ENCODE peak calls at places on chromosomes 16 and 17, in nine cellular contexts. One of them, this sample, is unnamed.

GRCh38 chr17:7132511-7133094 is 18.0 kb upstream of the ASGR2 start:
- DNase-seq in ovary: no peak
- DNase-seq in stomach: no peak
- DNase-seq in tibial nerve: no peak
- DNase-seq in A549: no peak
- DNase-seq in K562: no peak
- DNase-seq in transverse colon: peak; percentile 27
- DNase-seq in sigmoid colon: no peak
- DNase-seq in HepG2: peak; percentile 61
- DNase-seq in this sample: no peak

GRCh38 chr16:15434079-15434424 is 336 bp upstream of the BMERB1 start:
- DNase-seq in ovary: no peak
- DNase-seq in stomach: no peak
- DNase-seq in tibial nerve: no peak
- DNase-seq in A549: no peak
- DNase-seq in K562: no peak
- DNase-seq in transverse colon: no peak
- DNase-seq in sigmoid colon: no peak
- DNase-seq in HepG2: no peak
- DNase-seq in this sample: no peak

GRCh38 chr16:7246578-7246977 is 86.1 kb upstream of the RBFOX1 start:
- DNase-seq in ovary: no peak
- DNase-seq in stomach: no peak
- DNase-seq in tibial nerve: no peak
- DNase-seq in A549: no peak
- DNase-seq in K562: peak; percentile 8
- DNase-seq in transverse colon: no peak
- DNase-seq in sigmoid colon: no peak
- DNase-seq in HepG2: no peak
- DNase-seq in this sample: no peak

GRCh38 chr16:82884320-82884898 is 257.6 kb downstream of the CDH13 start:
- DNase-seq in ovary: no peak
- DNase-seq in stomach: no peak
- DNase-seq in tibial nerve: no peak
- DNase-seq in A549: no peak
- DNase-seq in K562: no peak
- DNase-seq in transverse colon: no peak
- DNase-seq in sigmoid colon: no peak
- DNase-seq in HepG2: no peak
- DNase-seq in this sample: no peak

GRCh38 chr17:44467108-44467507 is 36.1 kb downstream of the GPATCH8 start:
- DNase-seq in ovary: no peak
- DNase-seq in stomach: no peak
- DNase-seq in tibial nerve: no peak
- DNase-seq in A549: no peak
- DNase-seq in K562: no peak
- DNase-seq in transverse colon: no peak
- DNase-seq in sigmoid colon: no peak
- DNase-seq in HepG2: no peak
- DNase-seq in this sample: no peak

GRCh38 chr16:66547101-66547989 is 2.6 kb downstream of the TK2 start:
- DNase-seq in ovary: no peak
- DNase-seq in stomach: no peak
- DNase-seq in tibial nerve: no peak
- DNase-seq in A549: no peak
- DNase-seq in K562: no peak
- DNase-seq in transverse colon: no peak
- DNase-seq in sigmoid colon: no peak
- DNase-seq in HepG2: no peak
- DNase-seq in this sample: no peak

GRCh38 chr16:81094771-81095251 is 1.4 kb downstream of the GCSH start:
- DNase-seq in ovary: peak; percentile 38
- DNase-seq in stomach: no peak
- DNase-seq in tibial nerve: no peak
- DNase-seq in A549: no peak
- DNase-seq in K562: no peak
- DNase-seq in transverse colon: no peak
- DNase-seq in sigmoid colon: no peak
- DNase-seq in HepG2: no peak
- DNase-seq in this sample: no peak

GRCh38 chr16:526181-527014 is 1.1 kb upstream of the CAPN15 start:
- DNase-seq in ovary: peak; percentile 77
- DNase-seq in stomach: peak; percentile 69
- DNase-seq in tibial nerve: no peak
- DNase-seq in A549: no peak
- DNase-seq in K562: no peak
- DNase-seq in transverse colon: peak; percentile 43
- DNase-seq in sigmoid colon: peak; percentile 77
- DNase-seq in HepG2: no peak
- DNase-seq in this sample: peak; percentile 46

GRCh38 chr17:64378890-64379354 is 11.7 kb downstream of the PECAM1 start:
- DNase-seq in ovary: no peak
- DNase-seq in stomach: peak; percentile 32
- DNase-seq in tibial nerve: no peak
- DNase-seq in A549: no peak
- DNase-seq in K562: no peak
- DNase-seq in transverse colon: peak; percentile 55
- DNase-seq in sigmoid colon: no peak
- DNase-seq in HepG2: peak; percentile 35
- DNase-seq in this sample: no peak
- H3K4me3 ChIP-seq in ovary: no peak overlapping the region
- H3K4me3 ChIP-seq in stomach: no peak overlapping the region
- H3K4me3 ChIP-seq in tibial nerve: no peak overlapping the region
- H3K4me3 ChIP-seq in A549: no peak overlapping the region
- H3K4me3 ChIP-seq in K562: no peak overlapping the region
- H3K4me3 ChIP-seq in transverse colon: no peak overlapping the region
- H3K4me3 ChIP-seq in sigmoid colon: no peak overlapping the region
- H3K4me3 ChIP-seq in HepG2: no peak overlapping the region
- H3K4me3 ChIP-seq in this sample: no peak overlapping the region

GRCh38 chr16:2471016-2471652 is at the start of gene NTN3:
- DNase-seq in ovary: peak; percentile 43
- DNase-seq in stomach: no peak
- DNase-seq in tibial nerve: no peak
- DNase-seq in A549: no peak
- DNase-seq in K562: peak; percentile 85
- DNase-seq in transverse colon: no peak
- DNase-seq in sigmoid colon: no peak
- DNase-seq in HepG2: no peak
- DNase-seq in this sample: peak; percentile 88

GRCh38 chr16:2470234-2470601 is 879 bp upstream of the NTN3 start:
- DNase-seq in ovary: no peak
- DNase-seq in stomach: no peak
- DNase-seq in tibial nerve: no peak
- DNase-seq in A549: no peak
- DNase-seq in K562: no peak
- DNase-seq in transverse colon: no peak
- DNase-seq in sigmoid colon: no peak
- DNase-seq in HepG2: no peak
- DNase-seq in this sample: no peak

GRCh38 chr16:2469399-2470233 is 1.5 kb upstream of the NTN3 start:
- DNase-seq in ovary: no peak
- DNase-seq in stomach: no peak
- DNase-seq in tibial nerve: no peak
- DNase-seq in A549: peak; percentile 32
- DNase-seq in K562: no peak
- DNase-seq in transverse colon: no peak
- DNase-seq in sigmoid colon: no peak
- DNase-seq in HepG2: no peak
- DNase-seq in this sample: no peak

GRCh38 chr16:2471653-2472487 is 773 bp downstream of the NTN3 start:
- DNase-seq in ovary: peak; percentile 38
- DNase-seq in stomach: no peak
- DNase-seq in tibial nerve: no peak
- DNase-seq in A549: no peak
- DNase-seq in K562: no peak
- DNase-seq in transverse colon: no peak
- DNase-seq in sigmoid colon: no peak
- DNase-seq in HepG2: no peak
- DNase-seq in this sample: no peak

DNA sequence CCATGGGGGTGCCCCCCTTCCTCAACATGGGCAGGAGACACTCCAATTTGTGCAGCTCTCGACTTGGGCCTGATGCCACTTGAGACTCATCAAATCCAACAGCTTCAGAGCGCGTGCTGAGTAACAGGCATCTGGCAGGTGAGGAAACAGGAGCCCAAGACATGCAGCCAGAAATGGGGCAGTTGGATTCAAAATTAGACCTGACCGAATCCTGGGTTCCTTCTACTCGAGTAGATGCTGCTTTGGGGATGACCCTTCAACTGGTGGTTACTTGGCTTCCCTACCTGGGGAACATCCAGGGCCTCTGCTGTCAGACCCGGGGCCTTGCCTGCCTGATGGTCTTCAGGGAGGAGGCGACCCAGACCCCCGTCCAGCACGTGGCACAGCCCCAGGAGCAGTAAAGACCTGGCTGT is 488 bp upstream of the NTN3 start:
- DNase-seq in ovary: no peak
- DNase-seq in stomach: no peak
- DNase-seq in tibial nerve: no peak
- DNase-seq in A549: no peak
- DNase-seq in K562: no peak
- DNase-seq in transverse colon: no peak
- DNase-seq in sigmoid colon: no peak
- DNase-seq in HepG2: no peak
- DNase-seq in this sample: no peak
- H3K27ac ChIP-seq in ovary: no peak overlapping the region
- H3K27ac ChIP-seq in stomach: no peak overlapping the region
- H3K27ac ChIP-seq in tibial nerve: no peak overlapping the region
- H3K27ac ChIP-seq in A549: no peak overlapping the region
- H3K27ac ChIP-seq in K562: no peak overlapping the region
- H3K27ac ChIP-seq in transverse colon: no peak overlapping the region
- H3K27ac ChIP-seq in sigmoid colon: no peak overlapping the region
- H3K27ac ChIP-seq in HepG2: no peak overlapping the region
- H3K27ac ChIP-seq in this sample: no peak overlapping the region

DNA sequence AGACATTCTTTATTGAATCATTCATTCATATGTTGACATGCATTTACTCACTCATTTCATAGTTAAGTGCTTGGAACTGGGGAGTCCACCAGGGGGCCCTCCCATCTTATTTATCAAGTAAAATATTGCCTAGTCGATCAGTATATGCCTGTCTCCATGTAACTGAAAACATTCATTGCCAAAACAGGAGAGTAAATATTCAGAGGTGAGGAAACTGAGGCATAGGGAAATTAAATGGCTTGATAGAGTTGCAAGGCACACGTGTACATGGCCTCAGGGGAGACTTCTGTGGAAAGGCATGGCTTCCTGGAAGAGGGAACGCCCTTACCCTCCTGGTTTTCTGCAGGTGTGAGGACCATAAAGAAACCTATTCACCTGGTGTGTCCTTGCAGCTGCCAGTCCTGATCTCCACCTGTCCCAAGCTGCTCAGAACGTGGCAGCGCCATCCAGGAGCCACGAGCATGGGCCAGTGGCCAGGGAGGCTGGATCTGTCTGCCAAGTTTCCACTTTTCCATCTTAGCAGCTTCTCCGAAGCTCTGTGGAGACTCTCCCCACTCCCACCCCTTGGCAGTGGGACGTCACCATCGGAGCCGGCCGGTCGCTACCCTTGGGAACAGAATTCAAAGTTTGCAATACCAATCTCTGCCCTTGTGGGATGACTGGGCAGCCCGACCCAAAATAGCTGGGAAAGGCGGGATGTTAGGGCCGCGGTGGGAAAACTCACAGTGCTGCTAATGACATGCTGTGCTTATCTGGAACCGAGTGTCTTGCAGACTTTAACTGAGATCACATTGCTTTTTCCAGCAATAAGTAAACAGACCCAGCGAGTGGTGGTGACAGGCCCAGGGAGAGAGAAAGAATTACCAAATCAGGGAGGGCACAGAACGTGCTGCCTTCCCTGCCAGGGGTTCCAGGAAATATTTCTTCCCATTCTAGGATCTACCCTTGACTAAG is 4.1 kb upstream of the C1QTNF1 start:
- DNase-seq in ovary: peak; percentile 72
- DNase-seq in stomach: peak; percentile 71
- DNase-seq in tibial nerve: peak; percentile 66
- DNase-seq in A549: peak; percentile 71
- DNase-seq in K562: peak; percentile 50
- DNase-seq in transverse colon: peak; percentile 69
- DNase-seq in sigmoid colon: peak; percentile 85
- DNase-seq in HepG2: peak; percentile 79
- DNase-seq in this sample: peak; percentile 66
- TF ChIP-seq EP300 in ovary: peak; percentile 68
- TF ChIP-seq EP300 in stomach: peak; percentile 62
- TF ChIP-seq EP300 in tibial nerve: peak; percentile 75
- TF ChIP-seq EP300 in A549: no peak
- TF ChIP-seq EP300 in K562: peak; percentile 16
- TF ChIP-seq EP300 in transverse colon: peak; percentile 35
- TF ChIP-seq EP300 in sigmoid colon: peak; percentile 62
- TF ChIP-seq EP300 in HepG2: no peak
- TF ChIP-seq EP300 in this sample: peak; percentile 86

GRCh38 chr17:79937435-79937870 is 98.2 kb upstream of the CBX4 start:
- DNase-seq in ovary: peak; percentile 45
- DNase-seq in stomach: no peak
- DNase-seq in tibial nerve: no peak
- DNase-seq in A549: no peak
- DNase-seq in K562: no peak
- DNase-seq in transverse colon: no peak
- DNase-seq in sigmoid colon: no peak
- DNase-seq in HepG2: no peak
- DNase-seq in this sample: no peak

GRCh38 chr17:79937981-79938695 is 97.5 kb downstream of the TBC1D16 start:
- DNase-seq in ovary: peak; percentile 75
- DNase-seq in stomach: no peak
- DNase-seq in tibial nerve: no peak
- DNase-seq in A549: no peak
- DNase-seq in K562: no peak
- DNase-seq in transverse colon: no peak
- DNase-seq in sigmoid colon: no peak
- DNase-seq in HepG2: no peak
- DNase-seq in this sample: peak; percentile 65

GRCh38 chr17:79935845-79936470 is 96.7 kb upstream of the CBX4 start:
- DNase-seq in ovary: no peak
- DNase-seq in stomach: no peak
- DNase-seq in tibial nerve: no peak
- DNase-seq in A549: no peak
- DNase-seq in K562: no peak
- DNase-seq in transverse colon: no peak
- DNase-seq in sigmoid colon: no peak
- DNase-seq in HepG2: no peak
- DNase-seq in this sample: peak; percentile 49

GRCh38 chr17:79935197-79935844 is 96.1 kb upstream of the CBX4 start:
- DNase-seq in ovary: no peak
- DNase-seq in stomach: no peak
- DNase-seq in tibial nerve: no peak
- DNase-seq in A549: no peak
- DNase-seq in K562: peak; percentile 38
- DNase-seq in transverse colon: no peak
- DNase-seq in sigmoid colon: no peak
- DNase-seq in HepG2: no peak
- DNase-seq in this sample: no peak

DNA sequence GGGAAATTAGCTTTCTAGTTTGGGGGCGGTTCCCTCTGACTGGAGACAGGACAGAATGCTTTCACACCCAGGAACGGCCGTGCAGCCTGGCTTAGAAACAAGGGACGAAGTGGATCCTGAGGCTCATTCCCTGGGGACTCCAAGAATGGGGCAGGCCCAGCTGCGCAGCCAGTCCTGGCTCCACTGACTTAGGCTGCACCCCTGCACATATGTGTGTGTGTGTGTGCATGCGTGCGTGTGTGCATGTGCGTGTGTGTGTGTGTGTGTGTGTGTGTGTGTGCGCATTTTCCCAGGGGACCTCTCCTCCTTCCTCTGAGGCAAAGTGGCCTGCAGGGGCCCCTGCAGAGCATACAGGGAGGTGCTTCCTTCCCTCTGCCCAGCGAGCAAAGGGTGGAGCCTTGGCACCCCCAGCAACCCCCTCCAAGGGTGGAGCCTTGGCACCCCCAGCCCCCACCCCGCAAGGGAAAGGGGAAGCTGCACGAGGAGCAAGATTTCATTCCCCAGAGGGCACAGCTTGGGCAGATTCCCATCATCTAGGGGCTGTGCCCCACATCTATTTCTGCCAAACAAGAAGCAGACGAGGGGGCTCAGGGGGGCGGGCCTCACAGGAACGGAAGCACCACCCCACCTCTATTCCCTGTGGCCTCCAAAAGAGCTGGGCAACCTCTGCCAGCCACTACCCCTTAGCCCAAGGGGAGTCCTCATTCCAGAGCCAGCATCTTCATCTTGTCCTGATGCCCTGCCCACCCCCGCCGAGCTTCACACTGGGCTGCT is 97.6 kb upstream of the CBX4 start:
- DNase-seq in ovary: peak; percentile 45
- DNase-seq in stomach: no peak
- DNase-seq in tibial nerve: no peak
- DNase-seq in A549: no peak
- DNase-seq in K562: no peak
- DNase-seq in transverse colon: no peak
- DNase-seq in sigmoid colon: no peak
- DNase-seq in HepG2: no peak
- DNase-seq in this sample: peak; percentile 29
- H3K4me3 ChIP-seq in ovary: no peak overlapping the region
- H3K4me3 ChIP-seq in stomach: no peak overlapping the region
- H3K4me3 ChIP-seq in tibial nerve: no peak overlapping the region
- H3K4me3 ChIP-seq in A549: no peak overlapping the region
- H3K4me3 ChIP-seq in K562: no peak overlapping the region
- H3K4me3 ChIP-seq in transverse colon: no peak overlapping the region
- H3K4me3 ChIP-seq in sigmoid colon: no peak overlapping the region
- H3K4me3 ChIP-seq in HepG2: no peak overlapping the region
- H3K4me3 ChIP-seq in this sample: no peak overlapping the region